ENCODE peak calls at places on chromosome 11, in seven cellular contexts. N is IMR-90, J is fibroblast of lung, Y is neuronal stem cell, U is endothelial cell of umbilical vein, I is A549, C is SK-N-SH. S is an unnamed sample.

GRCh38 chr11:130074736-130075135 is 5.0 kb downstream of the APLP2 start:
- DNase-seq in N (no peak), J (no peak), Y (no peak), U (no peak), I (no peak), C (no peak), S (no peak)

GRCh38 chr11:128902515-128903066 is 11.4 kb downstream of the KCNJ5 start:
- DNase-seq in N (peak), J (peak), Y (no peak), U (no peak), I (no peak), C (no peak), S (no peak)

GRCh38 chr11:24348908-24349307 is 147.9 kb upstream of the LUZP2 start:
- DNase-seq in N (no peak), J (no peak), Y (no peak), U (no peak), I (no peak), C (peak), S (no peak)

GRCh38 chr11:85960678-85961077 is 105.5 kb downstream of the CCDC83 start:
- DNase-seq in N (no peak), J (no peak), Y (no peak), U (no peak), I (no peak), C (no peak), S (no peak)

GRCh38 chr11:45193695-45194094 is 47.3 kb downstream of the PRDM11 start:
- DNase-seq in N (no peak), J (no peak), Y (no peak), U (no peak), I (no peak), C (no peak), S (no peak)

GRCh38 chr11:110366234-110366633 is 63.5 kb upstream of the FDX1 start:
- DNase-seq in N (peak), J (peak), Y (no peak), U (peak), I (no peak), C (no peak), S (peak)

GRCh38 chr11:122033631-122034030 is 82.4 kb downstream of the BLID start:
- DNase-seq in N (no peak), J (no peak), Y (no peak), U (no peak), I (no peak), C (no peak), S (no peak)

GRCh38 chr11:128802358-128802981 is 64.6 kb downstream of the KCNJ1 start:
- DNase-seq in N (no peak), J (no peak), Y (peak), U (peak), I (peak), C (peak), S (peak)

GRCh38 chr11:66264893-66265292 is 3.5 kb upstream of the RAB1B start:
- DNase-seq in N (no peak), J (no peak), Y (no peak), U (no peak), I (no peak), C (peak), S (no peak)

GRCh38 chr11:130888790-130889189 is 27.5 kb downstream of the SNX19 start:
- DNase-seq in N (no peak), J (no peak), Y (no peak), U (no peak), I (no peak), C (no peak), S (no peak)

GRCh38 chr11:114482114-114482513 is 42.8 kb downstream of the REXO2 start:
- DNase-seq in N (no peak), J (no peak), Y (no peak), U (no peak), I (no peak), C (no peak), S (no peak)
- H3K4me2 ChIP-seq in N (no peak), J (no peak), Y (no peak), U (no peak), I (no peak), C (no peak), S (no peak)

DNA sequence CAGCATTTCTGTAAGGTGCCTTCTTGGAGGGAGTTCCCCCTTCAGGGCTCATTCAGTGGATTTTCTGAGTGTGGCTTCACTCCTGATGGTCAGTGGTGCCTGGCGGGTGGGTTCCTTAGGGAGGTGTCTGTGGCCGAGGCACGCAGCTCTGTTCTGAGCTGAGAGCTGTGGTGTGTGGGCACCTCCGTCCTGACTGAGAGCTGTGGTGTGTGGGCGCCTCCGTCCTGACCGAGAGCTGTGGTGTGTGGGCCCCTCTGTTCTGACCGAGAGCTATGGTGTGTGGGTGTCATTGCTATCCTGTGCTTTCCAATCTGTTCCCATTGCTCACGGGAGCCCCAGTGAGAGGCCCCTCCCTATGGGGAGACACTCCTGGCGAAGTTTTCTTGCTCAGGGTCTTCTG is 39.8 kb downstream of the MUC6 start:
- DNase-seq in N (no peak), J (no peak), Y (no peak), U (no peak), I (no peak), C (no peak), S (no peak)
- H3K4me2 ChIP-seq in N (no peak), J (no peak), Y (no peak), U (no peak), I (no peak), C (no peak), S (no peak)

GRCh38 chr11:73729594-73730206 is 31.2 kb downstream of the RAB6A start:
- DNase-seq in N (no peak), J (no peak), Y (peak), U (no peak), I (peak), C (peak), S (peak)
- H3K4me2 ChIP-seq in N (no peak), J (no peak), Y (no peak), U (no peak), I (no peak), C (no peak), S (no peak)

DNA sequence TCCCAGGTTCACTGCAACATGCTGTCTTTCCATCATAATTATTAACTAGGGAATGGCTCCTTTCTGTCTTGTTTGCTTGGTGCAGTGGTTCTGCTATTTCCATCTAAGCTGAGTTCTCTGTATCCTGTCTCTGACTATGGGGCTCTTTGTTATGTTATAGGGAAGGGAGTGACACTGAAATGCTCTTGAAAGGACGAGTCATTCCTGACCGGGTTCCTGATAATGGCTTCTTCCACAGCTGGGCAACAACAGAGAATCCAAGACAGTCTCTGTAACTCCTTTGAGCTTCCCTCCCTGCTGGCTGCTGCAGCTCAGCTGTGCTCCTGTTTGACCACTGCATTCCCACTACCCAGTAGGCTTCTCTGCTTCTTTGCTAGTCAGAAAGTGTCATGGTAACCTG is 24.1 kb downstream of the OR2AT4 start:
- DNase-seq in N (no peak), J (no peak), Y (no peak), U (no peak), I (no peak), C (no peak), S (no peak)
- H3K4me2 ChIP-seq in N (no peak), J (no peak), Y (no peak), U (no peak), I (no peak), C (no peak), S (no peak)

GRCh38 chr11:96061094-96061493 is 137.2 kb upstream of the MTMR2 start:
- DNase-seq in N (no peak), J (no peak), Y (no peak), U (no peak), I (no peak), C (no peak), S (no peak)
- H3K4me2 ChIP-seq in N (peak), J (no peak), Y (no peak), U (no peak), I (no peak), C (peak), S (no peak)

GRCh38 chr11:73361953-73362776 is 14.0 kb upstream of the RELT start:
- DNase-seq in N (no peak), J (no peak), Y (peak), U (no peak), I (no peak), C (peak), S (no peak)
- H3K4me2 ChIP-seq in N (no peak), J (no peak), Y (peak), U (no peak), I (no peak), C (no peak), S (no peak)

DNA sequence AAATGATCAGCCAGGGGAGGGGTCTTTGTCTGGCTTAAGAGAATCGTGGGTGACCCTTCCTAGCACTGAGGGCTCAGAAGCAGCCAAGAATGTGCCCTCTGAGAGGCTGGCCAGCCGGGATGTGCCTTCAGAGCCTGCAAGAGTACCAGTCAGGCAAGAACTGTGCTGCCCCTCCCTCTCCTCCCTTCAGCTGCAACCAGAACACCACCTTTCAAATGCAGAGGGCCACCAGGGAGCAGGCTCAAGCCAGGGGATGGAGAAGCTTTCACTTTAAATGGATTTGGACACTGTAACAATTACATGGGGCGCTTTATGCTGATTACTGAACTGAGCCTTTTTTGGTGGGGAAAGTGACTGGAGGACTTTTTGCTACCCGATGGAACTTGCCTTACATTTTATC is 44.9 kb upstream of the TENM4 start:
- DNase-seq in N (no peak), J (no peak), Y (no peak), U (no peak), I (no peak), C (no peak), S (no peak)
- H3K4me2 ChIP-seq in N (no peak), J (no peak), Y (no peak), U (no peak), I (no peak), C (no peak), S (no peak)

S was measured in hepatocyte.